ENCODE peak calls at places on chromosome 3, in ten cellular contexts. B is A549, X is PC-9, R is ovary, P is breast epithelium, U is suprapubic skin, A is IMR-90, V is stomach, Q is heart left ventricle, F is right cardiac atrium. Y is an unnamed sample. For H3K4me1, the result is how much of the 10 kb centered on the place peaks cover.

GRCh38 chr3:52437326-52438103 is 7.4 kb downstream of the SEMA3G start:
- DNase-seq in F (no peak), R (peak), B (no peak), Q (peak), A (no peak), X (no peak), U (no peak), P (peak), V (peak), Y (peak)

GRCh38 chr3:16399473-16399872 is 114.0 kb downstream of the RFTN1 start:
- DNase-seq in Q (peak), V (no peak), U (peak), F (peak), A (peak), X (no peak), P (no peak), R (peak), B (peak), Y (no peak)

GRCh38 chr3:46705022-46705530 is 3.9 kb downstream of the TMIE start:
- DNase-seq in R (peak), X (peak), Q (peak), V (peak), U (peak), P (peak), A (peak), F (peak), B (peak), Y (peak)

GRCh38 chr3:111594205-111594604 is 941 bp downstream of the ZBED2 start:
- DNase-seq in F (no peak), Q (no peak), X (peak), U (no peak), B (peak), V (no peak), P (no peak), A (peak), R (no peak), Y (no peak)

GRCh38 chr3:81033185-81033584 is 728.3 kb downstream of the GBE1 start:
- DNase-seq in F (no peak), A (no peak), U (no peak), P (no peak), Q (no peak), R (no peak), X (no peak), B (no peak), V (no peak), Y (no peak)

GRCh38 chr3:142165194-142165593 is 15.8 kb upstream of the TFDP2 start:
- DNase-seq in U (no peak), Q (no peak), A (no peak), V (no peak), R (no peak), P (no peak), B (no peak), X (no peak), F (no peak), Y (no peak)

GRCh38 chr3:130950641-130951040 is 56.8 kb downstream of the ATP2C1 start:
- DNase-seq in U (no peak), B (no peak), V (no peak), A (peak), F (no peak), P (no peak), X (no peak), Q (no peak), R (no peak), Y (no peak)

GRCh38 chr3:136676009-136676408 is 76.2 kb downstream of the STAG1 start:
- DNase-seq in A (no peak), U (no peak), R (no peak), Q (no peak), X (no peak), V (no peak), P (no peak), F (no peak), B (no peak), Y (no peak)

GRCh38 chr3:47260605-47261004 is 22.0 kb downstream of the KIF9 start:
- DNase-seq in P (no peak), B (no peak), A (no peak), U (no peak), R (no peak), V (no peak), Q (no peak), X (no peak), F (no peak), Y (no peak)

GRCh38 chr3:55870576-55870975 is 383.5 kb upstream of the WNT5A start:
- DNase-seq in Q (no peak), F (no peak), V (no peak), U (no peak), B (no peak), A (no peak), X (no peak), R (no peak), P (no peak), Y (no peak)

GRCh38 chr3:49013738-49014660 is 4.4 kb downstream of the DALRD3 start:
- DNase-seq in V (peak), X (no peak), Q (no peak), U (no peak), R (peak), A (no peak), B (peak), F (no peak), P (no peak), Y (peak)

DNA sequence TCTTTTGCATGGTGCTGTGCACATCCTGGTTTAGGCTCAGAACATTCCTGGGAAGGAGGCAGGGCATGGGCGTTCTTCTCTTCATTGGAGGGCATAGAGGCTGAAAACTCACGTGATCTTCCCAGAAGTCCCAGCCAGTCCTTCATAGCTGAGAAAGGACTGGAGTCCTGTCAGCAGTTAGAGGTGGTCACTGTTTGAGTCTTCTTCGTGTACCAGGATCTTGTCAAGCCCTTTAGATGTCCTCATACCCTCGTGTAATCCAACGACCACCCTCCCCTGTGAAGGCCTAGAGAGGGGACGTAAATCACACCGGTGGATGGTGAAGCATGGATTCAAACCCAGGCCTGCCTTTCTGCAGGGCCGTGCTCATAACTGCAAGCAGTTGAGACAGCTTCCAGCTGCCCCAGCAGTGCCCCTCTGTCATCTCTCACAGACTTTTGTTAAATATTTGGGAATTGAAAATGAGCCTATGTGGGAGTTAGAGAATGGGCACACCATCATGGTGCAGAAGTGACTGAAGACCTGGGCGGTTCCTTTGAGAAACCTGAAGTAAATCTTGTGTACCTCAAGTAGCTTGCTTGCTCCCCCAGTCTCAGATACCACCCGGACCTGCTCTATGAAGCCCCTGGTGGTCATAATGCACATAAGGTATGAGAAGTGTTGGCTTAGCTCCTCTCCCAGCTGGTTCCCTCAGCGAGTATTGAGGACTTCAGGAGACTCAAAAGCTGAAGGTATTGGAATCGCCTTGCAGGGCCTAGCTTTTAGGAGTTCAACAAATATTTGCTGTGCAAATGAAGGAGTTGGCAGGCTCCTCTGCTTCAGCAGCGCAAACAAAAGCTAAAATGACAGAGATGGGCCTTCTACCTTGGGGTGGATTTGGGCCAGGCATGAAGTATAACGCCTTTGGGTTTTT is 1.4 kb downstream of the CMTM8 start:
- DNase-seq in U (no peak), P (no peak), X (peak), Q (no peak), V (peak), A (no peak), R (no peak), B (peak), F (no peak), Y (peak)
- H3K27ac ChIP-seq in U (no peak), P (peak), X (no peak), Q (peak), V (peak), A (no peak), R (no peak), B (peak), F (peak), Y (no peak)

GRCh38 chr3:172199850-172200369 is 160.5 kb downstream of the FNDC3B start:
- DNase-seq in X (no peak), F (no peak), U (no peak), Q (no peak), R (no peak), A (no peak), P (no peak), V (no peak), B (no peak), Y (no peak)
- H3K4me1 ChIP-seq in X (under half), F (under half), U (under half), Q (half or more), R (under half), A (under half), P (under half), V (under half), B (half or more), Y (under half)

GRCh38 chr3:71247948-71248315 is 335.6 kb downstream of the FOXP1 start:
- DNase-seq in X (no peak), U (no peak), B (no peak), Q (no peak), P (no peak), F (no peak), R (no peak), V (no peak), A (no peak), Y (no peak)
- H3K27ac ChIP-seq in X (no peak), U (no peak), B (peak), Q (peak), P (peak), F (peak), R (no peak), V (peak), A (peak), Y (no peak)

DNA sequence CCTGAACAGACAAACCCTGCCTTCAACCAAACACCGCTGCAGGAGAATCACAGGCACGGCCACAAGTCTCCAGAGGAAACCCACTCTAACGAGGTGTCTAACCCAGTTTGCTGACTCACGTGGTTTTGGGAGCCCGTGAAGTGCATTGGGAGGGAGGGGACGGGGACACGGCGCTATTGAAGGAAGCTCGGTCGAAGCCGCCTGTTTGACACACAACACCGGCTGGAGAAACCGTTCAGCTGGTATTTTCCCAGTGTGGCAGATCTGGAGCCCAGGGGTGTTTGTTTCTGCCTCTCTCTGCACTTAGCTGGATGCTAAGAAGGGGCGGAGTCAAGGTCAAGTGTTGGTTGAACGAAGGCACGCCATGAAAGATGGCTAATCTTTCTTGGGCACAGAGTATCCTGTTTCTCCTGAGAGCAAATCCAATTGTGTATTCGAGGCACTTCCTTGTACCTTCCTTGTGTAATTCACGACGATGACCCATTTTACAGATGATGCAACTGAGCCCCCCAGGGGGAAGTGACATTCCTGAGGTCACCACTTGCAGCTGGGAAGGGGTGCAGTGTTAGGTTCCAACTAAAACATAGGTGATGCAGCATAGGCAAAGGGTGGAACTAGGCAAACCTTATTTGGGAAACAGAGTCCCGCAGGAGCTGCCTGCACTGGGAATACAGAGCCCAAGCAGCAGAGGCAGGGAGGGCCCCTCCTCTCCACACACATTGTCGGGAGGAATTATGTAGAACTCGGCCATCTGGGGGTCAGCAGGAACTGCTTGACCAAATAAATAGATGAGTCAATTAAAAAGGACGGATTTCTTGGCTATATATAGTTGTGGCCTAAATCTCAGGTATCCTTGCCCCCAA is 22.5 kb downstream of the SLC6A6 start:
- DNase-seq in V (no peak), U (no peak), X (peak), P (no peak), Q (peak), F (no peak), R (no peak), A (peak), B (no peak), Y (no peak)
- H3K4me1 ChIP-seq in V (half or more), U (under half), X (half or more), P (under half), Q (under half), F (under half), R (under half), A (under half), B (half or more), Y (under half)

GRCh38 chr3:194584866-194585265 is 48.4 kb downstream of the TMEM44 start:
- DNase-seq in U (no peak), X (no peak), Q (peak), B (no peak), F (peak), V (no peak), R (no peak), A (peak), P (no peak), Y (no peak)

GRCh38 chr3:194584435-194584776 is 48.8 kb downstream of the TMEM44 start:
- DNase-seq in F (no peak), X (no peak), Q (no peak), P (no peak), B (no peak), U (no peak), V (no peak), A (no peak), R (no peak), Y (peak)

GRCh38 chr3:194586839-194587238 is 46.4 kb downstream of the TMEM44 start:
- DNase-seq in P (no peak), U (no peak), Q (no peak), A (peak), B (no peak), F (no peak), X (peak), V (no peak), R (no peak), Y (no peak)

GRCh38 chr3:194587438-194587931 is 45.7 kb downstream of the TMEM44 start:
- DNase-seq in U (no peak), X (no peak), Q (peak), V (no peak), F (peak), R (no peak), A (peak), P (no peak), B (no peak), Y (no peak)

GRCh38 chr3:194585880-194586281 is 47.3 kb downstream of the TMEM44 start:
- DNase-seq in F (no peak), B (no peak), Q (no peak), P (no peak), U (no peak), V (no peak), X (no peak), A (no peak), R (no peak), Y (no peak)
- H3K27ac ChIP-seq in F (no peak), B (peak), Q (no peak), P (peak), U (peak), V (peak), X (no peak), A (no peak), R (no peak), Y (no peak)

DNA sequence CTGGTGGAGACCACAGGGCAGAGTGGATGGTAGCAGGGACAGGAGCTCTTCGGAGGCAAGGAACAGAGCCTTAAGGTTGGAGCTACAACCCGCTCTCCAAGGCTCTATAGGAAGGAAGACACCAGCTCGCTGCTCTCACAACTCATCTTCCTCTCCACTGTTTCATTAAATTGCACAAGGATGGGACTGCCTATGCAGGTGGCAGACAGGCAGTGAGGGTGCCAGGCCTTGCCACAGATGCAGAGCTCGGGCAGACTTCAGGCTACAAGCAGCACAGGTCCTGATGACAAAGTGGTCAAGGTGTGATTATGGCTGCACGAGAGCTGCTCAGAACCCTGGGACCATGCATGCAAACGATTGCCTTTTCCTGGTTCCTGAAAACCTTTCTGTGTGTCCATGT is 144.6 kb downstream of the FOXP1 start:
- DNase-seq in U (no peak), F (no peak), X (no peak), Q (no peak), P (no peak), R (no peak), A (no peak), B (no peak), V (no peak), Y (no peak)
- H3K4me1 ChIP-seq in U (half or more), F (under half), X (under half), Q (under half), P (under half), R (under half), A (under half), B (under half), V (under half), Y (under half)

DNA sequence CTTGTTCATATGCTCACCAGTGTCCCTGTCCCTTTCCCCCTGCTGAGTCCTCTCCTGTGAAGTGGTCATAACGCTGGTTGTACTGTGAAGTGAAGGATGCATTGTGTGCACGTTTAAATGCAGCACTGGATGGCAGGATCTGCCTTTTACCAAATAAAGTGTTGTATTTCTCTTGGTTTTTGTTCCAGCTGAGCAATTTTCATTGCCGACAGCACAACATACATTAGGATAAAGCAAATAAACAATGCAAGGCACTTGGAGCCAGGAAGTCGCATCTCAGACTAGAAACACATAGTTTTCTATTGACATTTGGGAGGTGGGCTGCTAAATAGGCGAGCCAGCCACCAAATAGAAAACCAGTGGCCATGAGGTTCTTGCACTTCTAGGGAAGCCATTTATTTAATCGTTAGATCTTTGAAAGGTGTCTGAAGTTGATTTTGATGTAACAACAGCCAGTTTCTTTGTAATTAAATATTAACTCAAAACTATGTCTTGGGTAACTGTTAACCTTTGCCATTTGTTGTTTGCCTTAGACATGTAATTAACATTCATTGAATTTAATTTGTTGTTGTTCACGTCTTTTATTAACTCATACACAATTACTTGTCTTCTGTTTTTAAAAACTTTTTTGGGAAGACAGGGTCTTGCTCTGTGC is 185.3 kb downstream of the FNDC3B start:
- DNase-seq in A (no peak), F (no peak), U (no peak), X (no peak), Q (no peak), B (no peak), R (no peak), P (no peak), V (no peak), Y (no peak)
- H3K27ac ChIP-seq in A (no peak), F (no peak), U (no peak), X (no peak), Q (no peak), B (peak), R (no peak), P (no peak), V (no peak), Y (no peak)

Y was measured in small intestine.